ENCODE peak calls at places on chromosomes 13 and 19, in six cellular contexts. S, H, Y, O, W and R are unnamed samples.

GRCh38 chr13:61777281-61777680 is 361.6 kb upstream of the PCDH20 start:
- DNase-seq in S (no peak), Y (no peak), H (no peak), O (no peak), W (no peak), R (no peak)

GRCh38 chr19:45276284-45276687 is 25.2 kb downstream of the MARK4 start:
- DNase-seq in H (no peak), O (no peak), S (no peak), W (no peak), Y (no peak), R (no peak)

GRCh38 chr13:33757713-33758112 is 60.2 kb upstream of the RFC3 start:
- DNase-seq in O (no peak), Y (no peak), H (no peak), S (peak), W (no peak), R (no peak)

GRCh38 chr19:2289714-2290435 is 7.9 kb upstream of the PEAK3 start:
- DNase-seq in H (no peak), O (peak), Y (no peak), S (peak), W (peak), R (no peak)

GRCh38 chr13:24923305-24923640 is 159.3 kb downstream of the RNF17 start:
- DNase-seq in O (no peak), Y (no peak), H (peak), W (no peak), S (peak), R (no peak)

GRCh38 chr13:42894765-42895181 is 97.3 kb downstream of the EPSTI1 start:
- DNase-seq in H (no peak), W (no peak), S (peak), O (no peak), Y (no peak), R (no peak)

GRCh38 chr13:38957794-38958592 is 32.6 kb downstream of the STOML3 start:
- DNase-seq in W (no peak), H (no peak), Y (no peak), O (no peak), S (no peak), R (no peak)

GRCh38 chr13:20348018-20348417 is 115.9 kb upstream of the GJB6 start:
- DNase-seq in H (no peak), S (no peak), O (no peak), W (no peak), Y (no peak), R (no peak)

GRCh38 chr13:57128909-57129308 is 11.8 kb upstream of the PRR20A start:
- DNase-seq in W (no peak), O (no peak), Y (no peak), S (no peak), H (no peak), R (no peak)

GRCh38 chr13:23731709-23732108 is 157.5 kb downstream of the MIPEP start:
- DNase-seq in W (no peak), O (no peak), H (no peak), S (no peak), Y (no peak), R (no peak)

GRCh38 chr19:7560271-7560670 is 24.8 kb downstream of the PNPLA6 start:
- DNase-seq in Y (no peak), H (no peak), O (no peak), S (no peak), W (no peak), R (no peak)

GRCh38 chr19:1776606-1777147 is 23.4 kb downstream of the ONECUT3 start:
- DNase-seq in H (no peak), O (no peak), S (no peak), W (no peak), Y (no peak), R (no peak)

GRCh38 chr19:18541258-18541991 is 1.9 kb downstream of the FKBP8 start:
- DNase-seq in S (no peak), W (peak), O (no peak), H (peak), Y (no peak), R (no peak)

GRCh38 chr19:45056831-45057230 is 18.0 kb downstream of the CLASRP start:
- DNase-seq in H (no peak), O (no peak), W (no peak), Y (no peak), S (no peak), R (no peak)

GRCh38 chr13:72295173-72295572 is 428.2 kb upstream of the DACH1 start:
- DNase-seq in W (no peak), S (no peak), Y (no peak), H (no peak), O (no peak), R (peak)

GRCh38 chr13:85508683-85509329 is 290.4 kb downstream of the SLITRK6 start:
- DNase-seq in S (no peak), W (no peak), H (no peak), Y (no peak), O (no peak), R (no peak)

GRCh38 chr13:96824110-96824509 is 170.2 kb downstream of the OXGR1 start:
- DNase-seq in H (no peak), O (no peak), Y (no peak), S (no peak), W (no peak), R (no peak)

GRCh38 chr13:40370662-40371061 is 295.8 kb downstream of the FOXO1 start:
- DNase-seq in Y (no peak), O (no peak), W (no peak), S (no peak), H (no peak), R (no peak)

GRCh38 chr19:16207490-16208025 is 9.8 kb downstream of the AP1M1 start:
- DNase-seq in H (no peak), Y (no peak), O (no peak), W (no peak), S (no peak), R (no peak)

GRCh38 chr13:19601749-19602725 is 31.4 kb upstream of the MPHOSPH8 start:
- DNase-seq in S (peak), W (peak), Y (peak), O (no peak), H (no peak), R (peak)

GRCh38 chr13:37534181-37534580 is 64.4 kb downstream of the POSTN start:
- DNase-seq in W (no peak), Y (no peak), S (no peak), O (no peak), H (no peak), R (no peak)

GRCh38 chr19:1361601-1362384 is 21.9 kb upstream of the NDUFS7 start:
- DNase-seq in Y (no peak), O (no peak), S (no peak), H (no peak), W (no peak), R (no peak)